ENCODE peak calls at places on chromosomes 12 and 14, in five cellular contexts. One of them, this sample, is unnamed.

GRCh38 chr12:124694846-124695497 is 127.6 kb upstream of the NCOR2 start:
- DNase-seq in endodermal cell: no peak
- DNase-seq in CD8-positive, alpha-beta memory T cell: no peak
- DNase-seq in tibial nerve: peak; percentile 39
- DNase-seq in uterus: peak; percentile 72
- DNase-seq in this sample: no peak

GRCh38 chr12:104695453-104696148 is 238.9 kb downstream of the CHST11 start:
- DNase-seq in endodermal cell: peak; percentile 51
- DNase-seq in CD8-positive, alpha-beta memory T cell: peak; percentile 81
- DNase-seq in tibial nerve: no peak
- DNase-seq in uterus: no peak
- DNase-seq in this sample: no peak

GRCh38 chr12:58893421-58893986 is 26.8 kb downstream of the LRIG3 start:
- DNase-seq in endodermal cell: no peak
- DNase-seq in CD8-positive, alpha-beta memory T cell: no peak
- DNase-seq in tibial nerve: no peak
- DNase-seq in uterus: no peak
- DNase-seq in this sample: no peak

GRCh38 chr12:11981174-11981733 is 89.5 kb upstream of the BCL2L14 start:
- DNase-seq in endodermal cell: peak; percentile 35
- DNase-seq in CD8-positive, alpha-beta memory T cell: peak; percentile 65
- DNase-seq in tibial nerve: no peak
- DNase-seq in uterus: no peak
- DNase-seq in this sample: no peak

GRCh38 chr12:4648499-4649357 is at the start of the genes AKAP3 and NDUFA9:
- DNase-seq in endodermal cell: peak; percentile 97
- DNase-seq in CD8-positive, alpha-beta memory T cell: peak; percentile 85
- DNase-seq in tibial nerve: peak; percentile 79
- DNase-seq in uterus: peak; percentile 76
- DNase-seq in this sample: peak; percentile 90

GRCh38 chr12:106032141-106032925 is 106.4 kb downstream of the NUAK1 start:
- DNase-seq in endodermal cell: no peak
- DNase-seq in CD8-positive, alpha-beta memory T cell: no peak
- DNase-seq in tibial nerve: no peak
- DNase-seq in uterus: no peak
- DNase-seq in this sample: no peak

GRCh38 chr14:54133896-54134295 is 177.3 kb upstream of the BMP4 start:
- DNase-seq in endodermal cell: peak; percentile 67
- DNase-seq in CD8-positive, alpha-beta memory T cell: no peak
- DNase-seq in tibial nerve: no peak
- DNase-seq in uterus: no peak
- DNase-seq in this sample: no peak

GRCh38 chr14:81868172-81868571 is 334.5 kb upstream of the SEL1L start:
- DNase-seq in endodermal cell: peak; percentile 64
- DNase-seq in CD8-positive, alpha-beta memory T cell: no peak
- DNase-seq in tibial nerve: no peak
- DNase-seq in uterus: no peak
- DNase-seq in this sample: no peak

GRCh38 chr12:75666126-75666979 is 154.9 kb upstream of the KRR1 start:
- DNase-seq in endodermal cell: peak; percentile 53
- DNase-seq in CD8-positive, alpha-beta memory T cell: no peak
- DNase-seq in tibial nerve: no peak
- DNase-seq in uterus: no peak
- DNase-seq in this sample: no peak

GRCh38 chr14:85811340-85811739 is 281.4 kb downstream of the FLRT2 start:
- DNase-seq in endodermal cell: peak; percentile 55
- DNase-seq in CD8-positive, alpha-beta memory T cell: no peak
- DNase-seq in tibial nerve: no peak
- DNase-seq in uterus: no peak
- DNase-seq in this sample: no peak

GRCh38 chr12:126784328-126784921 is 1482.5 kb upstream of the TMEM132C start:
- DNase-seq in endodermal cell: peak; percentile 95
- DNase-seq in CD8-positive, alpha-beta memory T cell: no peak
- DNase-seq in tibial nerve: no peak
- DNase-seq in uterus: no peak
- DNase-seq in this sample: no peak

GRCh38 chr14:99244299-99244959 is 27.6 kb downstream of the BCL11B start:
- DNase-seq in endodermal cell: no peak
- DNase-seq in CD8-positive, alpha-beta memory T cell: no peak
- DNase-seq in tibial nerve: no peak
- DNase-seq in uterus: no peak
- DNase-seq in this sample: no peak

GRCh38 chr12:76236640-76237039 is 111.6 kb downstream of the BBS10 start:
- DNase-seq in endodermal cell: peak; percentile 10
- DNase-seq in CD8-positive, alpha-beta memory T cell: no peak
- DNase-seq in tibial nerve: no peak
- DNase-seq in uterus: no peak
- DNase-seq in this sample: no peak

GRCh38 chr12:7171854-7172253 is 17.6 kb upstream of the PEX5 start:
- DNase-seq in endodermal cell: no peak
- DNase-seq in CD8-positive, alpha-beta memory T cell: no peak
- DNase-seq in tibial nerve: no peak
- DNase-seq in uterus: no peak
- DNase-seq in this sample: no peak

GRCh38 chr12:46891306-46891705 is 65.5 kb upstream of the SLC38A4 start:
- DNase-seq in endodermal cell: no peak
- DNase-seq in CD8-positive, alpha-beta memory T cell: no peak
- DNase-seq in tibial nerve: no peak
- DNase-seq in uterus: no peak
- DNase-seq in this sample: no peak

GRCh38 chr14:89427426-89428162 is 10.6 kb upstream of the FOXN3 start:
- DNase-seq in endodermal cell: no peak
- DNase-seq in CD8-positive, alpha-beta memory T cell: no peak
- DNase-seq in tibial nerve: no peak
- DNase-seq in uterus: peak; percentile 32
- DNase-seq in this sample: no peak

GRCh38 chr14:19911114-19911513 is 9.3 kb upstream of the OR4K5 start:
- DNase-seq in endodermal cell: no peak
- DNase-seq in CD8-positive, alpha-beta memory T cell: no peak
- DNase-seq in tibial nerve: no peak
- DNase-seq in uterus: no peak
- DNase-seq in this sample: peak; percentile 25

GRCh38 chr14:35046048-35046750 is at the start of gene FAM177A1:
- DNase-seq in endodermal cell: peak; percentile 99
- DNase-seq in CD8-positive, alpha-beta memory T cell: peak; percentile 100
- DNase-seq in tibial nerve: peak; percentile 95
- DNase-seq in uterus: peak; percentile 98
- DNase-seq in this sample: peak; percentile 100

GRCh38 chr12:126518596-126519200 is 1453.5 kb downstream of the AACS start:
- DNase-seq in endodermal cell: no peak
- DNase-seq in CD8-positive, alpha-beta memory T cell: no peak
- DNase-seq in tibial nerve: no peak
- DNase-seq in uterus: no peak
- DNase-seq in this sample: no peak

GRCh38 chr14:100221419-100222218 is 17.3 kb upstream of the YY1 start:
- DNase-seq in endodermal cell: peak; percentile 85
- DNase-seq in CD8-positive, alpha-beta memory T cell: peak; percentile 79
- DNase-seq in tibial nerve: peak; percentile 50
- DNase-seq in uterus: no peak
- DNase-seq in this sample: peak; percentile 57

GRCh38 chr12:53998174-53998899 is 1.6 kb upstream of the HOXC9 start:
- DNase-seq in endodermal cell: no peak
- DNase-seq in CD8-positive, alpha-beta memory T cell: no peak
- DNase-seq in tibial nerve: no peak
- DNase-seq in uterus: no peak
- DNase-seq in this sample: no peak

GRCh38 chr14:104228716-104229620 is 90.6 kb downstream of the KIF26A start:
- DNase-seq in endodermal cell: no peak
- DNase-seq in CD8-positive, alpha-beta memory T cell: peak; percentile 41
- DNase-seq in tibial nerve: no peak
- DNase-seq in uterus: no peak
- DNase-seq in this sample: peak; percentile 4

GRCh38 chr14:104232070-104232484 is 93.7 kb downstream of the KIF26A start:
- DNase-seq in endodermal cell: no peak
- DNase-seq in CD8-positive, alpha-beta memory T cell: no peak
- DNase-seq in tibial nerve: no peak
- DNase-seq in uterus: no peak
- DNase-seq in this sample: no peak

GRCh38 chr14:104229621-104230041 is 91.2 kb downstream of the KIF26A start:
- DNase-seq in endodermal cell: no peak
- DNase-seq in CD8-positive, alpha-beta memory T cell: peak; percentile 31
- DNase-seq in tibial nerve: no peak
- DNase-seq in uterus: no peak
- DNase-seq in this sample: no peak

GRCh38 chr14:104230119-104230885 is 91.9 kb downstream of the KIF26A start:
- DNase-seq in endodermal cell: no peak
- DNase-seq in CD8-positive, alpha-beta memory T cell: peak; percentile 17
- DNase-seq in tibial nerve: no peak
- DNase-seq in uterus: no peak
- DNase-seq in this sample: peak; percentile 57

GRCh38 chr14:104230946-104231345 is 92.6 kb downstream of the KIF26A start:
- DNase-seq in endodermal cell: no peak
- DNase-seq in CD8-positive, alpha-beta memory T cell: peak; percentile 26
- DNase-seq in tibial nerve: no peak
- DNase-seq in uterus: no peak
- DNase-seq in this sample: peak; percentile 29
- H3K9me3 ChIP-seq in endodermal cell: peaks cover 19% of the 10 kb centered on the region
- H3K9me3 ChIP-seq in CD8-positive, alpha-beta memory T cell: no peaks in the 10 kb centered on the region
- H3K9me3 ChIP-seq in tibial nerve: no peaks in the 10 kb centered on the region
- H3K9me3 ChIP-seq in uterus: no peaks in the 10 kb centered on the region
- H3K9me3 ChIP-seq in this sample: peaks cover 31% of the 10 kb centered on the region

DNA sequence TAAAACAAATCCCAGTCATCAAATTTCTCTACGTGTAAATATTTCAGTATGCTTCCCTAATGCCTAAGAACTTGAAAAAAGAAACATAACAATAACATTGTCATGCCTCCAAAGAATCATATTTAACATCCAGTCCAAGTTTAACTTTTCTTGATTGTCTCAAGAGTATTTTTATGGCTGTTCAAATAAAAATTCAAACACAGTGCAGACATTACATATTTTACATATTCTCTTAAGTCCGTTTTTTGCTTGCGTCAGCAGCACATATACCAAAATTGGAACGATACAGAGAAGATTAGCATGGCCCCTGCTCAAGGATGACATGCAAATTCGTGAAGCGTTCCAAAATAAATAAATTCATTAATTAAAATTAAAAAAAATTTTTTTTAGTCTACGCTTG is 23.3 kb upstream of the EEA1 start:
- DNase-seq in endodermal cell: no peak
- DNase-seq in CD8-positive, alpha-beta memory T cell: no peak
- DNase-seq in tibial nerve: no peak
- DNase-seq in uterus: no peak
- DNase-seq in this sample: no peak
- H3K9me3 ChIP-seq in endodermal cell: peaks cover 25% of the 10 kb centered on the region
- H3K9me3 ChIP-seq in CD8-positive, alpha-beta memory T cell: no peaks in the 10 kb centered on the region
- H3K9me3 ChIP-seq in tibial nerve: no peaks in the 10 kb centered on the region
- H3K9me3 ChIP-seq in uterus: no peaks in the 10 kb centered on the region
- H3K9me3 ChIP-seq in this sample: peaks cover 14% of the 10 kb centered on the region

DNA sequence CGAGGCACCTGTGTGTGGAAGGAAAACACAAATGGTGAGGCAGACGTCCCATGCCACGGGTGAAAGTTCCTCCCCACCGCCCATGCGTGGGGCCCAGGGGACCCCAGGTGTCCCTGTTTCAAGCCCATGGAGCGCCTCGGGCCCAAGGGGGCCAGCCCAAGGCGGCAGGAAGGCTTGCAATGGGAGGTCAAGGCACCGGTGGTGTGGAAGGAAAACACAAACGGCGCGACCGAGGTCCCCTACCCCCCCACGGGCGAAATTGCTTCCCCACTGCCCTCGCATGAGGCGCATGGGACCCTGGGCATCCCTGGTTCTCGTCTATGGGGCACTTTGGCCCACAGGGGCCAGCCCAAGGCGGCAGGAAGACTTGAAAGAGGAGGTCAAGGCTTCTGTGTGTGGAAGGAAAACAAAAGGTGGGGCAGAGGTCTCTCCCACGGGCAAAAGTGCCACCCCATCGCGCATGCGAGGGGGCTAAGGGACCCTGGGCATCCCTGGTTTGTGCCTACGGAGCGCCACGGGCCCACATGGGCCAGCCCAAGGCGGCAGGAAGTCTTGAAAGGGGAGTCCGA is 379.4 kb downstream of the ALG10 start:
- DNase-seq in endodermal cell: peak; percentile 21
- DNase-seq in CD8-positive, alpha-beta memory T cell: no peak
- DNase-seq in tibial nerve: no peak
- DNase-seq in uterus: peak; percentile 2
- DNase-seq in this sample: peak; percentile 19
- H3K9me3 ChIP-seq in endodermal cell: peaks cover 35% of the 10 kb centered on the region
- H3K9me3 ChIP-seq in CD8-positive, alpha-beta memory T cell: no peaks in the 10 kb centered on the region
- H3K9me3 ChIP-seq in tibial nerve: peaks cover 4% of the 10 kb centered on the region
- H3K9me3 ChIP-seq in uterus: no peaks in the 10 kb centered on the region
- H3K9me3 ChIP-seq in this sample: no peaks in the 10 kb centered on the region

DNA sequence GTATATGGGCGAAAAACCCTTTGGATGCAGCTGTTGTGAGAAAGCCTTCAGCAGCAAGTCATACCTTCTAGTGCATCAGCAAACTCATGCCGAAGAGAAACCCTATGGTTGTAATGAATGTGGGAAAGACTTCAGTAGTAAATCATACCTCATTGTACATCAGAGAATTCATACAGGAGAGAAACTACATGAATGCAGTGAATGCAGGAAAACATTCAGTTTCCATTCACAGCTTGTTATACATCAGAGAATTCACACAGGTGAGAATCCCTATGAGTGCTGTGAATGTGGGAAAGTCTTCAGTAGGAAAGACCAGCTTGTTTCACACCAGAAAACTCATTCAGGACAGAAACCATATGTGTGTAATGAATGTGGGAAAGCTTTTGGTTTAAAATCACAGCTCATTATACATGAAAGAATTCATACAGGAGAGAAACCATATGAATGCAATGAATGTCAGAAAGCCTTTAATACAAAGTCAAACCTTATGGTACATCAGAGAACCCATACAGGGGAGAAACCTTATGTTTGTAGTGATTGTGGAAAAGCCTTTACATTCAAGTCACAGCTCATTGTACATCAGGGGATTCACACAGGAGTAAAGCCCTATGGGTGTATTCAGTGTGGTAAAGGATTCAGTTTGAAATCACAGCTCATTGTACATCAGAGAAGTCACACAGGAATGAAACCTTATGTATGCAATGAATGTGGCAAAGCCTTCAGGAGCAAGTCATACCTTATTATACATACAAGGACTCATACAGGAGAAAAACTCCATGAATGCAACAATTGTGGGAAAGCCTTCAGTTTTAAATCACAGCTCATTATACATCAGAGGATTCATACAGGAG is 21.4 kb downstream of the ZNF268 start:
- DNase-seq in endodermal cell: no peak
- DNase-seq in CD8-positive, alpha-beta memory T cell: no peak
- DNase-seq in tibial nerve: no peak
- DNase-seq in uterus: no peak
- DNase-seq in this sample: no peak
- H3K9me3 ChIP-seq in endodermal cell: peaks cover 76% of the 10 kb centered on the region
- H3K9me3 ChIP-seq in CD8-positive, alpha-beta memory T cell: peaks cover 69% of the 10 kb centered on the region
- H3K9me3 ChIP-seq in tibial nerve: peaks cover 81% of the 10 kb centered on the region
- H3K9me3 ChIP-seq in uterus: peaks cover 11% of the 10 kb centered on the region
- H3K9me3 ChIP-seq in this sample: peaks cover 89% of the 10 kb centered on the region

DNA sequence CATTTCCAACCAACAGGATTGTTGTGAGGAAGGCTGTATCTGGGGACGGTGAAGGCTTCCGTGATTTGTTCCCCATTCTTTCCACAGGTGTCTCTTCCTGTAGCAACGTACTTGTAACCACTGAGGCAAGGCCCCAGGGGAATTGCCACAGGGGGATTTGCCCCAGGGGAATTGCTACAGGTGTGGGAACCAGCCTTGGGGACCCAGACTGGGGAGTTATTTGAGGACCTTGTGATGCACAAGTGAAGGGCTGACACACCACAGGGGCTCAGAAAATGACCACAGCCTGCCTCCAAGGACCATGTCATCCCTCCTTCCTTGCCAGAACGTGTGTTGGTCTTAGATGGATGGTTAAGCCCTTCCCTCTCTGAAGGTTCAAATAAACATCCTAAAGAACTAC is 131.4 kb upstream of the RGS6 start:
- DNase-seq in endodermal cell: no peak
- DNase-seq in CD8-positive, alpha-beta memory T cell: no peak
- DNase-seq in tibial nerve: no peak
- DNase-seq in uterus: no peak
- DNase-seq in this sample: no peak
- H3K9me3 ChIP-seq in endodermal cell: no peaks in the 10 kb centered on the region
- H3K9me3 ChIP-seq in CD8-positive, alpha-beta memory T cell: no peaks in the 10 kb centered on the region
- H3K9me3 ChIP-seq in tibial nerve: no peaks in the 10 kb centered on the region
- H3K9me3 ChIP-seq in uterus: no peaks in the 10 kb centered on the region
- H3K9me3 ChIP-seq in this sample: no peaks in the 10 kb centered on the region